ENCODE peak calls at places on chromosome 1, in eight cellular contexts. T, Z, I, Q, B, D, S and O are unnamed samples.

GRCh38 chr1:9766759-9767442 is 56.9 kb downstream of the CLSTN1 start:
- DNase-seq in T (peak; percentile 99), Z (no peak), I (no peak), Q (no peak), B (no peak), D (no peak), S (peak; percentile 100), O (no peak)

GRCh38 chr1:234222561-234223280 is 150.5 kb upstream of the COA6 start:
- DNase-seq in T (peak; percentile 78), Z (no peak), I (no peak), Q (no peak), B (no peak), D (no peak), S (no peak), O (no peak)

GRCh38 chr1:119293777-119294176 is 74.8 kb upstream of the HAO2 start:
- DNase-seq in T (no peak), Z (no peak), I (no peak), Q (no peak), B (peak; percentile 15), D (no peak), S (no peak), O (no peak)

GRCh38 chr1:19563336-19564097 is 78.2 kb upstream of the CAPZB start:
- DNase-seq in T (peak; percentile 46), Z (no peak), I (no peak), Q (no peak), B (no peak), D (no peak), S (peak; percentile 41), O (no peak)

GRCh38 chr1:163528710-163529348 is 207.1 kb downstream of the NUF2 start:
- DNase-seq in T (peak; percentile 43), Z (no peak), I (no peak), Q (peak; percentile 4), B (peak; percentile 21), D (no peak), S (peak; percentile 15), O (peak; percentile 23)

GRCh38 chr1:26388791-26389445 is 16.4 kb upstream of the ZNF683 start:
- DNase-seq in T (peak; percentile 41), Z (no peak), I (no peak), Q (no peak), B (no peak), D (no peak), S (peak; percentile 41), O (no peak)

GRCh38 chr1:234893725-234894630 is 234.7 kb downstream of the TOMM20 start:
- DNase-seq in T (peak; percentile 86), Z (no peak), I (peak; percentile 16), Q (peak; percentile 38), B (no peak), D (peak; percentile 12), S (peak; percentile 80), O (no peak)

GRCh38 chr1:244231572-244232315 is 180.7 kb downstream of the ZBTB18 start:
- DNase-seq in T (peak; percentile 60), Z (no peak), I (no peak), Q (no peak), B (peak; percentile 27), D (peak; percentile 94), S (peak; percentile 28), O (no peak)

GRCh38 chr1:205271277-205271676 is 43.5 kb downstream of the TMCC2 start:
- DNase-seq in T (peak; percentile 69), Z (no peak), I (no peak), Q (no peak), B (no peak), D (no peak), S (peak; percentile 64), O (no peak)

GRCh38 chr1:63261736-63262142 is 60.6 kb upstream of the FOXD3 start:
- DNase-seq in T (peak; percentile 5), Z (no peak), I (no peak), Q (no peak), B (no peak), D (peak; percentile 20), S (no peak), O (no peak)

GRCh38 chr1:84991097-84991890 is 5.6 kb downstream of the MCOLN2 start:
- DNase-seq in T (no peak), Z (no peak), I (no peak), Q (no peak), B (no peak), D (no peak), S (no peak), O (no peak)

GRCh38 chr1:51636191-51636590 is 19.3 kb downstream of the OSBPL9 start:
- DNase-seq in T (peak; percentile 52), Z (no peak), I (no peak), Q (no peak), B (no peak), D (no peak), S (no peak), O (no peak)

GRCh38 chr1:240478536-240478935 is 133.4 kb downstream of the GREM2 start:
- DNase-seq in T (no peak), Z (no peak), I (no peak), Q (no peak), B (no peak), D (no peak), S (no peak), O (no peak)

GRCh38 chr1:111497592-111497991 is 5.8 kb downstream of the ADORA3 start:
- DNase-seq in T (no peak), Z (no peak), I (no peak), Q (no peak), B (no peak), D (no peak), S (no peak), O (no peak)

GRCh38 chr1:88079036-88079435 is 605.0 kb upstream of the PKN2 start:
- DNase-seq in T (peak; percentile 18), Z (no peak), I (no peak), Q (no peak), B (peak; percentile 47), D (no peak), S (peak; percentile 13), O (peak; percentile 65)

GRCh38 chr1:108854226-108855019 is 2.5 kb downstream of the AKNAD1 start:
- DNase-seq in T (no peak), Z (no peak), I (no peak), Q (no peak), B (no peak), D (no peak), S (no peak), O (no peak)

GRCh38 chr1:119001181-119002018 is 13.3 kb upstream of the TBX15 start:
- DNase-seq in T (no peak), Z (no peak), I (no peak), Q (no peak), B (no peak), D (no peak), S (no peak), O (no peak)

GRCh38 chr1:234999513-234999940 is 129.1 kb downstream of the TOMM20 start:
- DNase-seq in T (no peak), Z (no peak), I (no peak), Q (no peak), B (no peak), D (no peak), S (no peak), O (no peak)

GRCh38 chr1:215923129-215923824 is 356.2 kb downstream of the KCTD3 start:
- DNase-seq in T (peak; percentile 53), Z (no peak), I (no peak), Q (no peak), B (no peak), D (no peak), S (peak; percentile 44), O (no peak)